ENCODE peak calls at places on chromosomes 5 and 9, in six cellular contexts. I is endothelial cell of umbilical vein, E is stomach, R is tibial nerve, D is A549, W is body of pancreas. H is an unnamed sample.

GRCh38 chr5:16135003-16135402 is 44.6 kb downstream of the MARCHF11 start:
- DNase-seq in E (no peak), R (no peak), W (no peak), D (no peak), I (no peak), H (no peak)

GRCh38 chr9:133737071-133737773 is 930 bp downstream of the SARDH start:
- DNase-seq in W (peak), R (no peak), E (peak), D (no peak), I (no peak), H (no peak)

GRCh38 chr5:91123291-91123690 is 259.8 kb downstream of the ARRDC3 start:
- DNase-seq in W (no peak), I (no peak), E (no peak), R (no peak), D (no peak), H (no peak)

GRCh38 chr5:151041577-151042268 is 21.3 kb downstream of the GPX3 start:
- DNase-seq in D (no peak), E (no peak), I (no peak), R (no peak), W (no peak), H (no peak)

GRCh38 chr5:132243366-132243977 is 14.0 kb upstream of the PDLIM4 start:
- DNase-seq in W (no peak), R (no peak), E (no peak), D (no peak), I (no peak), H (no peak)

GRCh38 chr9:130289711-130290241 is 24.2 kb downstream of the HMCN2 start:
- DNase-seq in E (no peak), R (no peak), W (no peak), I (no peak), D (no peak), H (no peak)

GRCh38 chr9:32968101-32969011 is 33.1 kb downstream of the APTX start:
- DNase-seq in I (peak), R (peak), E (peak), D (peak), W (peak), H (no peak)

GRCh38 chr9:3262831-3263544 is 262.8 kb downstream of the RFX3 start:
- DNase-seq in E (no peak), R (no peak), D (no peak), I (no peak), W (no peak), H (no peak)

GRCh38 chr9:101536938-101537337 is 3.3 kb downstream of the RNF20 start:
- DNase-seq in W (no peak), E (no peak), R (no peak), D (no peak), I (peak), H (no peak)

GRCh38 chr9:89226076-89226475 is 47.5 kb upstream of the SHC3 start:
- DNase-seq in R (no peak), E (no peak), D (no peak), I (no peak), W (no peak), H (no peak)

GRCh38 chr5:81717221-81717620 is 33.7 kb downstream of the SSBP2 start:
- DNase-seq in E (no peak), R (no peak), I (no peak), D (no peak), W (no peak), H (no peak)

GRCh38 chr5:83118471-83118870 is 41.1 kb downstream of the XRCC4 start:
- DNase-seq in I (no peak), D (peak), E (no peak), R (no peak), W (no peak), H (no peak)

GRCh38 chr9:35341585-35341984 is 148.3 kb upstream of the RUSC2 start:
- DNase-seq in D (no peak), I (peak), E (peak), W (peak), R (peak), H (no peak)

GRCh38 chr5:108681079-108681921 is 66.4 kb upstream of the FER start:
- DNase-seq in I (peak), E (no peak), W (peak), R (peak), D (peak), H (peak)

GRCh38 chr5:151115272-151115905 is 34.6 kb upstream of the TNIP1 start:
- DNase-seq in W (peak), E (peak), I (peak), R (peak), D (peak), H (peak)

GRCh38 chr9:91659529-91660294 is 236.1 kb upstream of the NFIL3 start:
- DNase-seq in E (no peak), W (no peak), R (no peak), D (peak), I (no peak), H (no peak)

GRCh38 chr9:36092509-36093215 is 43.9 kb upstream of the GLIPR2 start:
- DNase-seq in W (peak), I (no peak), R (no peak), D (no peak), E (no peak), H (peak)

GRCh38 chr5:72767289-72768010 is 49.0 kb upstream of the TNPO1 start:
- DNase-seq in D (peak), I (peak), E (no peak), R (no peak), W (no peak), H (no peak)

GRCh38 chr5:91443761-91444467 is 60.8 kb upstream of the ARRDC3 start:
- DNase-seq in I (no peak), E (no peak), W (no peak), R (no peak), D (no peak), H (no peak)

GRCh38 chr9:83622814-83623633 is at the start of gene IDNK:
- DNase-seq in R (peak), W (peak), D (peak), E (peak), I (peak), H (peak)

GRCh38 chr5:145484195-145484594 is 350.9 kb downstream of the PRELID2 start:
- DNase-seq in R (no peak), I (peak), E (no peak), D (peak), W (no peak), H (no peak)

GRCh38 chr5:156147251-156147947 is 179.6 kb upstream of the SGCD start:
- DNase-seq in W (no peak), E (no peak), R (no peak), D (peak), I (no peak), H (no peak)

GRCh38 chr9:98989036-98990000 is 45.6 kb downstream of the COL15A1 start:
- DNase-seq in I (no peak), R (peak), W (peak), E (no peak), D (peak), H (no peak)

GRCh38 chr5:80874162-80874561 is 86.0 kb upstream of the RASGRF2 start:
- DNase-seq in R (no peak), D (no peak), W (no peak), I (no peak), E (no peak), H (no peak)

GRCh38 chr9:92774274-92774673 is 9.6 kb upstream of the BICD2 start:
- DNase-seq in I (no peak), R (no peak), W (no peak), D (no peak), E (no peak), H (no peak)

GRCh38 chr5:92070786-92071185 is 687.7 kb upstream of the ARRDC3 start:
- DNase-seq in E (no peak), R (no peak), W (no peak), I (no peak), D (no peak), H (no peak)

GRCh38 chr5:76403713-76403962 is 553 bp downstream of the IQGAP2 start:
- DNase-seq in D (peak), W (no peak), E (no peak), I (no peak), R (no peak), H (no peak)

GRCh38 chr5:76401801-76402250 is 1.3 kb upstream of the IQGAP2 start:
- DNase-seq in D (no peak), I (no peak), W (no peak), R (no peak), E (no peak), H (no peak)

GRCh38 chr5:76402251-76402879 is 720 bp upstream of the IQGAP2 start:
- DNase-seq in E (peak), R (peak), I (peak), W (peak), D (peak), H (peak)

GRCh38 chr5:76403963-76404693 is 1.0 kb downstream of the IQGAP2 start:
- DNase-seq in D (peak), I (no peak), R (peak), E (peak), W (peak), H (peak)

DNA sequence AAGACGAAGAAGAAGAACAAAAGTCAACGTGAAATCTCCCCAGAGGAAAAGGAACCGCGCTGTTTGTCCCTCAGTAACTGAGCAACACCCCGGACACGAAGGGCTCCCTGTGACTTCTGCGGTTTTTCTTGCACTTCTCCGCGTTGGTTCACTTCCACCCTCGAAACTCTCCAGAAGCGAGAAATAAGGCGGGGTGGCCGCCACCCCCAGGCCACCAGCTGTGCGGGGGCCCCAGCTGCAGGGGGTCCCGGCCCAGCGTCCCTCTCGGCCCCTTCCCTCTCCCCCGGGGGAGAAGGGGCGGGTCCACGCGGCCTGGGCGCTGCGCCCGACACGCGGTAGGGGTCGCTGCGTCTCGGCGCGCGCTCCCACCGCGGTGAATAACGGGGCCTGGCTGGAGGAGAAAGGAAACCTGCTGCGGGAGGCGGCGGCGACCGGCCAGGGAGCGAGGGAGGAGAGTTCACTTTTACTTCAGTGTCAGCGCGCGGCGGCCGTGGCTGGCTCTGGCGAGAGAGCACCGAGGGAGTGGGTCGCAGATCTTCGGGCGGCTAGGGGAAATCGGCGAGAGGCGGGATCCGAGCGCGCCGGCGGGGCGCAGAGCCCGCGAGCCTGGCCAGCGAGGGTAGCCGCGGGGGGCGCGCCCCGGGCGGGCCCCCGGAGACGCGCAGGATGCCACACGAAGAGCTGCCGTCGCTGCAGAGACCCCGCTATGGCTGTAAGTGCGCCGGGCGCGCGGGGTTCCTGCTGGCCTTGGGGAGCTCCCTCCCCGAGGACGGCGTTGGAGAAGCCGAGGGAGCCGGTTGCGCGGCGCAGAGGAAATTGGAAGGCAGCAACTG is at the start of gene IQGAP2:
- DNase-seq in D (peak), I (peak), W (peak), R (peak), E (peak), H (peak)
- TF ChIP-seq POLR2A in D (no peak), I (no peak), W (peak), R (no peak), E (no peak), H (peak)

GRCh38 chr5:154034944-154035343 is 3.8 kb downstream of the FAM114A2 start:
- DNase-seq in D (no peak), I (no peak), R (no peak), E (no peak), W (no peak), H (no peak)

GRCh38 chr5:154042751-154043150 is 4.0 kb downstream of the MFAP3 start:
- DNase-seq in D (no peak), W (no peak), R (no peak), E (no peak), I (peak), H (no peak)

GRCh38 chr5:154039458-154039829 is 677 bp downstream of the MFAP3 start:
- DNase-seq in E (no peak), D (no peak), I (no peak), R (no peak), W (no peak), H (no peak)

GRCh38 chr5:154038241-154038603 is 488 bp downstream of the FAM114A2 start:
- DNase-seq in E (no peak), D (no peak), I (no peak), R (no peak), W (peak), H (peak)

GRCh38 chr5:154038604-154039457 is at the start of the genes FAM114A2 and MFAP3:
- DNase-seq in D (peak), I (peak), W (peak), E (peak), R (peak), H (peak)
- TF ChIP-seq POLR2A in D (peak), I (peak), W (peak), E (no peak), R (peak), H (peak)

GRCh38 chr9:97954550-97954989 is 16.6 kb upstream of the HEMGN start:
- DNase-seq in R (peak), D (peak), W (peak), I (peak), E (peak), H (peak)
- TF ChIP-seq POLR2A in R (no peak), D (no peak), W (no peak), I (no peak), E (no peak), H (no peak)

GRCh38 chr9:136463578-136463977 is 19.3 kb downstream of the SEC16A start:
- DNase-seq in W (no peak), R (no peak), E (no peak), D (no peak), I (no peak), H (no peak)

GRCh38 chr9:136465500-136466154 is 17.2 kb downstream of the SEC16A start:
- DNase-seq in R (no peak), I (no peak), E (no peak), D (no peak), W (no peak), H (no peak)

GRCh38 chr9:136467766-136468165 is 15.1 kb downstream of the SEC16A start:
- DNase-seq in I (no peak), D (no peak), W (no peak), R (no peak), E (no peak), H (no peak)

GRCh38 chr9:136464241-136464640 is 18.6 kb downstream of the SEC16A start:
- DNase-seq in E (no peak), I (no peak), R (no peak), W (no peak), D (no peak), H (no peak)

DNA sequence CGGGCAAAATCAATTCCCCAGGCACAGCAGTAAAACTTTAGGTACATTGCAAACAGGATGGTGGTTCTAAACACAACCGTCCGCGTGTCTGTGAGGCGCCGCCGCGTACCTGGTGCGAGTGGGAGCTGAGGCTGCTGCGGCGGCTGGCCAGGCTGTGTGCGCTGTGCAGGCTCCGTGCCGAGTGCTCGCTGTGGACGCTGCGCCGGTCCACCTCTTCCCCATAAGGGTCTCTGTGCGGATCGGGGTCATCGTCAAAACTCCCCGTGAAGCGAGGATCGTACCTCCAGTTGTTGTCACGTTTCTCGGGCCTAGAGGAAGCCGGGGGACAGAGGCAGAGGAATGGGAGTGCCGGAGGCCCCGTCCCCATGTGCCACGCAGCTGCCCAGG is 16.7 kb downstream of the SEC16A start:
- DNase-seq in E (no peak), D (no peak), I (no peak), W (no peak), R (no peak), H (no peak)
- TF ChIP-seq POLR2A in E (no peak), D (no peak), I (no peak), W (no peak), R (no peak), H (no peak)

GRCh38 chr5:68375540-68375939 is 160.0 kb downstream of the PIK3R1 start:
- DNase-seq in W (no peak), E (no peak), I (no peak), R (no peak), D (no peak), H (no peak)
- TF ChIP-seq POLR2A in W (no peak), E (no peak), I (no peak), R (no peak), D (no peak), H (no peak)

GRCh38 chr5:140546851-140547507 is 483 bp upstream of the EIF4EBP3 start:
- DNase-seq in W (no peak), D (no peak), E (no peak), R (no peak), I (no peak), H (no peak)
- TF ChIP-seq POLR2A in W (no peak), D (no peak), E (no peak), R (no peak), I (no peak), H (no peak)